ENCODE peak calls at places on chromosomes 12 and 14, in six cellular contexts. One of them, this sample, is unnamed.

GRCh38 chr14:59020382-59020781 is 168.1 kb upstream of the DAAM1 start:
- DNase-seq in colonic mucosa: no peak
- DNase-seq in nephron progenitor cell: no peak
- DNase-seq in bronchial epithelial cell: peak
- DNase-seq in HCT116: peak
- DNase-seq in Peyer's patch: no peak
- DNase-seq in this sample: no peak

GRCh38 chr12:25771062-25771461 is 187.4 kb upstream of the RASSF8 start:
- DNase-seq in HCT116: no peak
- DNase-seq in colonic mucosa: no peak
- DNase-seq in nephron progenitor cell: no peak
- DNase-seq in Peyer's patch: no peak
- DNase-seq in bronchial epithelial cell: peak
- DNase-seq in this sample: no peak

GRCh38 chr14:86602263-86602662 is 1072.3 kb downstream of the FLRT2 start:
- DNase-seq in Peyer's patch: no peak
- DNase-seq in bronchial epithelial cell: no peak
- DNase-seq in colonic mucosa: no peak
- DNase-seq in HCT116: no peak
- DNase-seq in nephron progenitor cell: no peak
- DNase-seq in this sample: no peak

GRCh38 chr14:101705733-101706508 is 55.6 kb upstream of the PPP2R5C start:
- DNase-seq in bronchial epithelial cell: no peak
- DNase-seq in colonic mucosa: peak
- DNase-seq in Peyer's patch: peak
- DNase-seq in nephron progenitor cell: peak
- DNase-seq in HCT116: no peak
- DNase-seq in this sample: no peak

GRCh38 chr14:20998674-20999366 is at the start of gene SLC39A2:
- DNase-seq in colonic mucosa: peak
- DNase-seq in Peyer's patch: peak
- DNase-seq in HCT116: peak
- DNase-seq in bronchial epithelial cell: peak
- DNase-seq in nephron progenitor cell: peak
- DNase-seq in this sample: no peak

GRCh38 chr14:91143862-91144261 is 30.0 kb downstream of the DGLUCY start:
- DNase-seq in bronchial epithelial cell: no peak
- DNase-seq in HCT116: no peak
- DNase-seq in nephron progenitor cell: no peak
- DNase-seq in Peyer's patch: no peak
- DNase-seq in colonic mucosa: no peak
- DNase-seq in this sample: no peak

GRCh38 chr12:119988440-119988787 is 622 bp upstream of the BICDL1 start:
- DNase-seq in HCT116: no peak
- DNase-seq in nephron progenitor cell: no peak
- DNase-seq in bronchial epithelial cell: peak
- DNase-seq in colonic mucosa: no peak
- DNase-seq in Peyer's patch: no peak
- DNase-seq in this sample: no peak

GRCh38 chr12:116476227-116476852 is 82.8 kb upstream of the MAP1LC3B2 start:
- DNase-seq in bronchial epithelial cell: no peak
- DNase-seq in nephron progenitor cell: no peak
- DNase-seq in HCT116: no peak
- DNase-seq in Peyer's patch: no peak
- DNase-seq in colonic mucosa: no peak
- DNase-seq in this sample: no peak

GRCh38 chr14:38958589-38958988 is 144.4 kb downstream of the SEC23A start:
- DNase-seq in nephron progenitor cell: no peak
- DNase-seq in Peyer's patch: no peak
- DNase-seq in colonic mucosa: no peak
- DNase-seq in bronchial epithelial cell: no peak
- DNase-seq in HCT116: no peak
- DNase-seq in this sample: no peak

GRCh38 chr14:83883732-83884131 is 1646.2 kb upstream of the FLRT2 start:
- DNase-seq in Peyer's patch: no peak
- DNase-seq in HCT116: no peak
- DNase-seq in bronchial epithelial cell: no peak
- DNase-seq in colonic mucosa: no peak
- DNase-seq in nephron progenitor cell: no peak
- DNase-seq in this sample: no peak

GRCh38 chr12:54053625-54054441 is at the start of gene HOXC4:
- DNase-seq in nephron progenitor cell: peak
- DNase-seq in bronchial epithelial cell: no peak
- DNase-seq in HCT116: no peak
- DNase-seq in colonic mucosa: no peak
- DNase-seq in Peyer's patch: peak
- DNase-seq in this sample: no peak

GRCh38 chr12:19130224-19131019 is 889 bp downstream of the PLEKHA5 start:
- DNase-seq in colonic mucosa: peak
- DNase-seq in HCT116: no peak
- DNase-seq in Peyer's patch: peak
- DNase-seq in nephron progenitor cell: peak
- DNase-seq in bronchial epithelial cell: no peak
- DNase-seq in this sample: peak

GRCh38 chr12:9064815-9065606 is 50.7 kb downstream of the A2M start:
- DNase-seq in bronchial epithelial cell: peak
- DNase-seq in Peyer's patch: peak
- DNase-seq in colonic mucosa: peak
- DNase-seq in HCT116: peak
- DNase-seq in nephron progenitor cell: peak
- DNase-seq in this sample: peak

GRCh38 chr14:105067969-105068301 is 2.7 kb upstream of the GPR132 start:
- DNase-seq in nephron progenitor cell: no peak
- DNase-seq in HCT116: no peak
- DNase-seq in bronchial epithelial cell: no peak
- DNase-seq in colonic mucosa: no peak
- DNase-seq in Peyer's patch: peak
- DNase-seq in this sample: no peak

GRCh38 chr14:105065280-105066228 is at the start of gene GPR132:
- DNase-seq in colonic mucosa: peak
- DNase-seq in nephron progenitor cell: no peak
- DNase-seq in Peyer's patch: peak
- DNase-seq in HCT116: no peak
- DNase-seq in bronchial epithelial cell: peak
- DNase-seq in this sample: no peak

GRCh38 chr14:105064721-105065143 is 498 bp downstream of the GPR132 start:
- DNase-seq in HCT116: no peak
- DNase-seq in bronchial epithelial cell: no peak
- DNase-seq in Peyer's patch: peak
- DNase-seq in nephron progenitor cell: no peak
- DNase-seq in colonic mucosa: no peak
- DNase-seq in this sample: no peak

GRCh38 chr14:105067140-105067968 is 2.1 kb upstream of the GPR132 start:
- DNase-seq in Peyer's patch: peak
- DNase-seq in nephron progenitor cell: no peak
- DNase-seq in HCT116: no peak
- DNase-seq in bronchial epithelial cell: peak
- DNase-seq in colonic mucosa: no peak
- DNase-seq in this sample: no peak

DNA sequence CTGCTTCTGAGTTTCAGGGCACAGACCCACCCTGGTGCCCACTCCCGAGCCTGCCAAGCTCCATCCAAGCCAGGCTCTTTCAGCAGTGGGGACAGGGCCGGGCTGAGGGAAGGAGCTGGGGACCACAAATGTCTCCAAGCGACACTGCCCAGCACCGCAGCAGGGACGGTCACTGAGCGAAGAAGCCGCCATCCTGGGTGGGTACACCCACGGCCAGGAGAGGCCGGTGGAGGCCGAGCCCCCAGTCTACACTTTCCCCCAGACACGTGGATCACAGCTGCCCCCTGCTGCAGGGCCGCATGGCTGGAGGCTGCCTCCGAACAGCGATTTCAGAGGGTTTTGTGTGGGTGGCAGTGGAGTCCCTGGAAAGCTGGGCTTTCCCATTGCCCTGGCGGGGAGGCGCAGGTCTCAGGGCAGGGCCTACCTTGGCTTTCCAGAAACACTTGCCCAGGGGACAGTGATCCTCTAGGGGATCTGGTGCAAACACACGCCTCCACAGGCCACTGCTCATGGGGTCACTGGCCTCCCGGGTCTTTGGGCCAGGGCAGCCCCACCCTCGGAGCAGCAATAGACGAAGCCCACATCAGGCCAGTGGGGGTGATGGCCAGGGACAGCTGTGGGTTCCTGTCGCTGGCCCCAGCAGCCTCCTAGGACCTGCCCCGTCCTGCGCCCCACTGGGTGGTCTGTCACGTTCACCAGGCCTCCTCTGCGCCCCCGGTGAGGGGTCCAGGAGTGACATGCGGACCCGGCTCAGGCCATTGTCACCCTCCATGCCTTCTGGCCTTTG is 1.2 kb upstream of the GPR132 start:
- DNase-seq in Peyer's patch: peak
- DNase-seq in bronchial epithelial cell: no peak
- DNase-seq in nephron progenitor cell: no peak
- DNase-seq in colonic mucosa: no peak
- DNase-seq in HCT116: no peak
- DNase-seq in this sample: no peak
- TF ChIP-seq CTCF in Peyer's patch: no peak
- TF ChIP-seq CTCF in bronchial epithelial cell: no peak
- TF ChIP-seq CTCF in nephron progenitor cell: no peak
- TF ChIP-seq CTCF in colonic mucosa: no peak
- TF ChIP-seq CTCF in HCT116: no peak
- TF ChIP-seq CTCF in this sample: no peak

GRCh38 chr12:121093487-121093891 is 39.2 kb upstream of the P2RX7 start:
- DNase-seq in bronchial epithelial cell: no peak
- DNase-seq in colonic mucosa: no peak
- DNase-seq in HCT116: no peak
- DNase-seq in Peyer's patch: no peak
- DNase-seq in nephron progenitor cell: no peak
- DNase-seq in this sample: no peak

GRCh38 chr12:121092034-121092433 is 40.6 kb upstream of the P2RX7 start:
- DNase-seq in bronchial epithelial cell: no peak
- DNase-seq in HCT116: no peak
- DNase-seq in colonic mucosa: no peak
- DNase-seq in nephron progenitor cell: no peak
- DNase-seq in Peyer's patch: no peak
- DNase-seq in this sample: no peak

GRCh38 chr12:121095544-121096198 is 37.0 kb upstream of the P2RX7 start:
- DNase-seq in colonic mucosa: peak
- DNase-seq in nephron progenitor cell: peak
- DNase-seq in Peyer's patch: peak
- DNase-seq in bronchial epithelial cell: peak
- DNase-seq in HCT116: peak
- DNase-seq in this sample: peak

GRCh38 chr12:121099779-121100178 is 32.9 kb upstream of the P2RX7 start:
- DNase-seq in nephron progenitor cell: no peak
- DNase-seq in bronchial epithelial cell: no peak
- DNase-seq in HCT116: no peak
- DNase-seq in colonic mucosa: no peak
- DNase-seq in Peyer's patch: no peak
- DNase-seq in this sample: no peak

DNA sequence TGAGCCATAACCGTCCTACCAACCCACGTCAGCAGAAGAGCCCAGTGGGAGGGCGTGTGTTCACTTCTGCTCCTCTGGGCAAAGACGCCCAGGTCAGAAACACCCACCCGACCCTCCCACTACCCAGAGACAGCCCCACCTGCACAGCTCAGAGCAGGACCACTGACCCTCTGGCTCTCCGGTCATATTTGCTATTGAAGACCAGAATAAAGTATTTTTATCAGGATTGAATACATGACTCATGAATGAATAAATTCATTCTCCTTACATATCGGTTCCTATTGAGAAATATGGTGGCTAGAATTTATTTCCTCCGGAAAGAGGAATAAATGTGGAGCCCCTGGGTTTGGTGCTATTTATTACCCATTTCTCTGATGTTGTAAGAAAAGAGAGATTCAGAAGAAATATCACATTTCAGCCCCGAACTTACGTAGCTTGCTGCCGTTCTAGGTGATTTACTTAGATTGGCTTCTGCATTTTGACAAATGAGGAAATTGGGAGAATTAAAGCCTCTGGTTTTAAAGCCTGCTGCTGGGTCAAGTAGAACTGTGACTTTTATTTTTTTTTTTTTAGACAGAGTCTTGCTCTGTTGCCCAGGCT is 36.4 kb upstream of the P2RX7 start:
- DNase-seq in nephron progenitor cell: no peak
- DNase-seq in HCT116: no peak
- DNase-seq in Peyer's patch: no peak
- DNase-seq in bronchial epithelial cell: no peak
- DNase-seq in colonic mucosa: no peak
- DNase-seq in this sample: no peak
- TF ChIP-seq CTCF in nephron progenitor cell: no peak
- TF ChIP-seq CTCF in HCT116: no peak
- TF ChIP-seq CTCF in Peyer's patch: no peak
- TF ChIP-seq CTCF in bronchial epithelial cell: no peak
- TF ChIP-seq CTCF in colonic mucosa: no peak
- TF ChIP-seq CTCF in this sample: no peak

GRCh38 chr14:55454264-55455151 is 14.1 kb upstream of the TBPL2 start:
- DNase-seq in nephron progenitor cell: no peak
- DNase-seq in bronchial epithelial cell: peak
- DNase-seq in colonic mucosa: peak
- DNase-seq in HCT116: peak
- DNase-seq in Peyer's patch: peak
- DNase-seq in this sample: no peak
- TF ChIP-seq CTCF in nephron progenitor cell: no peak
- TF ChIP-seq CTCF in bronchial epithelial cell: no peak
- TF ChIP-seq CTCF in colonic mucosa: no peak
- TF ChIP-seq CTCF in HCT116: no peak
- TF ChIP-seq CTCF in Peyer's patch: no peak
- TF ChIP-seq CTCF in this sample: no peak

DNA sequence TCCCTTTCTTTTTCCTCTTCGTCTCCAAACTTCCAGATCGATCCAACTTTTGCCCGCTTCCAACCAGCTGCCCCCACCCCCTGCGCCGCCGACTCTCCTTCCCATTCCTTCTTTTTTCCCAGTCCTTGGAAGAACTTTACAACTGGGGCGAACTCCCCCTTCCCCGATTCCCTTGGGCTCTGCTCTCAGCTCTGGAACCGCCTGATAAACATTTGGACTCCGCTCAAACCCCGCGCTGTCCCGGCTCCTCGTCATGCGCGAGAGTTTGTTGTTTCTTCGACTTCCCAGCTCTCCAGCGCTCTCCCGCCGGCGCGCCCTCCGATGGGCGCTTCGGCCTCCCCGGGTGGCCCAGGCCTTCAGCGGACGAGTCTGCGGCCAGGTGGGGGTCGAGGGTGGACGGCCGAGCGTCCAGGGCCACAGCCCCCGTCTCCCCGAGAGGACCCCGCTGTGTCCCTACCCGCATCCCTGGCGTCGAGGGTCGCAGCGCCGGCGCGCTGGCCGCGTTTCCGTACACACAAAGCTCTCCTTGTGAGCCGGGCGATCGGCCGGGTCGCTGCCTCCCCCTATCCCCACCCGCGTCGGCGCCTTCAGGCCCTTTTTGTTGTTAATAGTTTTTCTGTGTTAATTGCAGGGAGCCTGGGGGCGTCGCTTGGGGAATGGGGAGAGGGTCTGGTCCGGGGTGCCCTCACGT is 819 bp downstream of the MMP14 start:
- DNase-seq in bronchial epithelial cell: no peak
- DNase-seq in nephron progenitor cell: peak
- DNase-seq in colonic mucosa: peak
- DNase-seq in Peyer's patch: peak
- DNase-seq in HCT116: no peak
- DNase-seq in this sample: peak
- TF ChIP-seq CTCF in bronchial epithelial cell: peak
- TF ChIP-seq CTCF in nephron progenitor cell: no peak
- TF ChIP-seq CTCF in colonic mucosa: no peak
- TF ChIP-seq CTCF in Peyer's patch: no peak
- TF ChIP-seq CTCF in HCT116: no peak
- TF ChIP-seq CTCF in this sample: no peak

GRCh38 chr12:128644664-128645296 is 179.0 kb downstream of the SLC15A4 start:
- DNase-seq in nephron progenitor cell: peak
- DNase-seq in colonic mucosa: peak
- DNase-seq in Peyer's patch: peak
- DNase-seq in bronchial epithelial cell: no peak
- DNase-seq in HCT116: no peak
- DNase-seq in this sample: peak
- TF ChIP-seq CTCF in nephron progenitor cell: peak
- TF ChIP-seq CTCF in colonic mucosa: peak
- TF ChIP-seq CTCF in Peyer's patch: peak
- TF ChIP-seq CTCF in bronchial epithelial cell: no peak
- TF ChIP-seq CTCF in HCT116: peak
- TF ChIP-seq CTCF in this sample: peak

This sample was measured in progenitor cell of endocrine pancreas.